ENCODE peak calls at places on chromosome 21, in nine cellular contexts. G is right lobe of liver; L is NCI-H446 treated with DMSO at 0.1 percent for 48 hours; Q is nucleus accumbens; E is cardiac fibroblast; V is stimulated activated CD4-positive, alpha-beta T cell treated with anti-CD3 and anti-CD28 coated beads, Interleukin-4, amount 100 ng/mL, for 48 hours; R is germinal center; D is AG04450; P is sigmoid colon. T is an unnamed sample.

GRCh38 chr21:45256021-45256911 is 31.4 kb downstream of the POFUT2 start:
- DNase-seq in G (no peak), L (no peak), Q (no peak), E (no peak), V (no peak), R (no peak), D (no peak), P (no peak), T (no peak)

GRCh38 chr21:45420061-45420521 is 15.1 kb downstream of the COL18A1 start:
- DNase-seq in G (peak), L (no peak), Q (no peak), E (no peak), V (no peak), R (no peak), D (no peak), P (peak), T (no peak)

GRCh38 chr21:33286600-33287456 is 20.7 kb downstream of the IL10RB start:
- DNase-seq in G (no peak), L (peak), Q (no peak), E (peak), V (no peak), R (no peak), D (no peak), P (no peak), T (no peak)

GRCh38 chr21:28541371-28542112 is 451.1 kb downstream of the LTN1 start:
- DNase-seq in G (no peak), L (no peak), Q (no peak), E (peak), V (no peak), R (no peak), D (no peak), P (no peak), T (no peak)

GRCh38 chr21:34698270-34699015 is 29.6 kb downstream of the CLIC6 start:
- DNase-seq in G (no peak), L (no peak), Q (no peak), E (no peak), V (no peak), R (no peak), D (no peak), P (no peak), T (no peak)

GRCh38 chr21:31284797-31285397 is 59.2 kb downstream of the TIAM1 start:
- DNase-seq in G (no peak), L (no peak), Q (no peak), E (peak), V (no peak), R (no peak), D (no peak), P (no peak), T (no peak)

GRCh38 chr21:28099296-28099695 is 893.4 kb downstream of the LTN1 start:
- DNase-seq in G (no peak), L (peak), Q (no peak), E (peak), V (no peak), R (no peak), D (no peak), P (peak), T (no peak)

GRCh38 chr21:39888848-39889247 is 21.6 kb downstream of the PCP4 start:
- DNase-seq in G (no peak), L (no peak), Q (no peak), E (no peak), V (no peak), R (no peak), D (no peak), P (no peak), T (no peak)

GRCh38 chr21:45950740-45951515 is 30.6 kb upstream of the COL6A1 start:
- DNase-seq in G (no peak), L (no peak), Q (no peak), E (peak), V (no peak), R (no peak), D (no peak), P (peak), T (no peak)

GRCh38 chr21:33896691-33897090 is 18.9 kb downstream of the ATP5PO start:
- DNase-seq in G (no peak), L (no peak), Q (no peak), E (no peak), V (no peak), R (no peak), D (no peak), P (no peak), T (no peak)

GRCh38 chr21:42614391-42614790 is 39.0 kb upstream of the PDE9A start:
- DNase-seq in G (no peak), L (no peak), Q (no peak), E (no peak), V (no peak), R (no peak), D (no peak), P (no peak), T (peak)

GRCh38 chr21:44793269-44794030 is 8.2 kb downstream of the UBE2G2 start:
- DNase-seq in G (no peak), L (peak), Q (no peak), E (peak), V (no peak), R (peak), D (no peak), P (no peak), T (no peak)

GRCh38 chr21:19510653-19511052 is 1107.1 kb upstream of the TMPRSS15 start:
- DNase-seq in G (no peak), L (no peak), Q (no peak), E (no peak), V (no peak), R (no peak), D (no peak), P (no peak), T (no peak)